ENCODE peak calls at places on chromosomes 5 and 9, in six cellular contexts. One of them, this sample, is unnamed.

GRCh38 chr9:78424299-78424698 is 127.4 kb downstream of the PSAT1 start:
- DNase-seq in AG09309: no peak
- DNase-seq in AG04450: no peak
- DNase-seq in fibroblast of lung: no peak
- DNase-seq in lung: no peak
- DNase-seq in neural progenitor cell: no peak
- DNase-seq in this sample: no peak

GRCh38 chr5:150309101-150309897 is 6.6 kb upstream of the ARSI start:
- DNase-seq in AG09309: no peak
- DNase-seq in AG04450: no peak
- DNase-seq in fibroblast of lung: no peak
- DNase-seq in lung: no peak
- DNase-seq in neural progenitor cell: peak
- DNase-seq in this sample: no peak

GRCh38 chr9:114221706-114222465 is 66.5 kb downstream of the COL27A1 start:
- DNase-seq in AG09309: no peak
- DNase-seq in AG04450: no peak
- DNase-seq in fibroblast of lung: peak
- DNase-seq in lung: no peak
- DNase-seq in neural progenitor cell: no peak
- DNase-seq in this sample: no peak

GRCh38 chr5:92927291-92927778 is 653.7 kb downstream of the NR2F1-AS1 start:
- DNase-seq in AG09309: no peak
- DNase-seq in AG04450: no peak
- DNase-seq in fibroblast of lung: peak
- DNase-seq in lung: no peak
- DNase-seq in neural progenitor cell: peak
- DNase-seq in this sample: no peak

GRCh38 chr9:127177682-127178265 is 55.3 kb upstream of the ANGPTL2 start:
- DNase-seq in AG09309: no peak
- DNase-seq in AG04450: no peak
- DNase-seq in fibroblast of lung: no peak
- DNase-seq in lung: no peak
- DNase-seq in neural progenitor cell: no peak
- DNase-seq in this sample: no peak

GRCh38 chr9:136016221-136016881 is 55.2 kb upstream of the UBAC1 start:
- DNase-seq in AG09309: no peak
- DNase-seq in AG04450: no peak
- DNase-seq in fibroblast of lung: no peak
- DNase-seq in lung: no peak
- DNase-seq in neural progenitor cell: no peak
- DNase-seq in this sample: no peak

GRCh38 chr5:173299820-173300219 is 28.4 kb downstream of the STC2 start:
- DNase-seq in AG09309: no peak
- DNase-seq in AG04450: no peak
- DNase-seq in fibroblast of lung: no peak
- DNase-seq in lung: no peak
- DNase-seq in neural progenitor cell: no peak
- DNase-seq in this sample: no peak

GRCh38 chr9:126069400-126069955 is 257.2 kb upstream of the MVB12B start:
- DNase-seq in AG09309: no peak
- DNase-seq in AG04450: no peak
- DNase-seq in fibroblast of lung: no peak
- DNase-seq in lung: no peak
- DNase-seq in neural progenitor cell: peak
- DNase-seq in this sample: no peak

GRCh38 chr9:130634191-130634768 is 30.1 kb upstream of the PRDM12 start:
- DNase-seq in AG09309: no peak
- DNase-seq in AG04450: no peak
- DNase-seq in fibroblast of lung: no peak
- DNase-seq in lung: no peak
- DNase-seq in neural progenitor cell: no peak
- DNase-seq in this sample: no peak

GRCh38 chr9:89969881-89970639 is 365.2 kb downstream of the GADD45G start:
- DNase-seq in AG09309: no peak
- DNase-seq in AG04450: no peak
- DNase-seq in fibroblast of lung: no peak
- DNase-seq in lung: no peak
- DNase-seq in neural progenitor cell: no peak
- DNase-seq in this sample: no peak

GRCh38 chr5:150879358-150879757 is 25.4 kb downstream of the ZNF300 start:
- DNase-seq in AG09309: no peak
- DNase-seq in AG04450: no peak
- DNase-seq in fibroblast of lung: peak
- DNase-seq in lung: no peak
- DNase-seq in neural progenitor cell: no peak
- DNase-seq in this sample: no peak

GRCh38 chr9:114629563-114630090 is 18.5 kb downstream of the TMEM268 start:
- DNase-seq in AG09309: no peak
- DNase-seq in AG04450: no peak
- DNase-seq in fibroblast of lung: no peak
- DNase-seq in lung: no peak
- DNase-seq in neural progenitor cell: no peak
- DNase-seq in this sample: no peak

GRCh38 chr9:132346177-132346576 is 8.6 kb downstream of the SETX start:
- DNase-seq in AG09309: no peak
- DNase-seq in AG04450: no peak
- DNase-seq in fibroblast of lung: no peak
- DNase-seq in lung: no peak
- DNase-seq in neural progenitor cell: no peak
- DNase-seq in this sample: no peak

GRCh38 chr5:92637960-92638359 is 943.1 kb downstream of the NR2F1-AS1 start:
- DNase-seq in AG09309: no peak
- DNase-seq in AG04450: no peak
- DNase-seq in fibroblast of lung: no peak
- DNase-seq in lung: no peak
- DNase-seq in neural progenitor cell: no peak
- DNase-seq in this sample: no peak

GRCh38 chr5:151257731-151258715 is 5.0 kb downstream of the GM2A start:
- DNase-seq in AG09309: no peak
- DNase-seq in AG04450: no peak
- DNase-seq in fibroblast of lung: peak
- DNase-seq in lung: no peak
- DNase-seq in neural progenitor cell: no peak
- DNase-seq in this sample: no peak

GRCh38 chr9:5442400-5443011 is 4.8 kb upstream of the PLGRKT start:
- DNase-seq in AG09309: peak
- DNase-seq in AG04450: no peak
- DNase-seq in fibroblast of lung: peak
- DNase-seq in lung: no peak
- DNase-seq in neural progenitor cell: peak
- DNase-seq in this sample: peak

GRCh38 chr5:134525687-134526482 is 415 bp downstream of the JADE2 start:
- DNase-seq in AG09309: no peak
- DNase-seq in AG04450: peak
- DNase-seq in fibroblast of lung: peak
- DNase-seq in lung: peak
- DNase-seq in neural progenitor cell: peak
- DNase-seq in this sample: no peak

GRCh38 chr9:128169492-128169891 is 9.4 kb downstream of the BBLN start:
- DNase-seq in AG09309: no peak
- DNase-seq in AG04450: no peak
- DNase-seq in fibroblast of lung: no peak
- DNase-seq in lung: no peak
- DNase-seq in neural progenitor cell: no peak
- DNase-seq in this sample: no peak

GRCh38 chr5:37490411-37490810 is 111.3 kb downstream of the WDR70 start:
- DNase-seq in AG09309: no peak
- DNase-seq in AG04450: no peak
- DNase-seq in fibroblast of lung: no peak
- DNase-seq in lung: no peak
- DNase-seq in neural progenitor cell: no peak
- DNase-seq in this sample: no peak

GRCh38 chr9:94919376-94920098 is 193.0 kb downstream of the AOPEP start:
- DNase-seq in AG09309: no peak
- DNase-seq in AG04450: peak
- DNase-seq in fibroblast of lung: peak
- DNase-seq in lung: no peak
- DNase-seq in neural progenitor cell: no peak
- DNase-seq in this sample: no peak

GRCh38 chr9:69951411-69951810 is 92.2 kb upstream of the MAMDC2 start:
- DNase-seq in AG09309: peak
- DNase-seq in AG04450: peak
- DNase-seq in fibroblast of lung: peak
- DNase-seq in lung: no peak
- DNase-seq in neural progenitor cell: no peak
- DNase-seq in this sample: peak

GRCh38 chr5:56814963-56815656 is at the start of gene MAP3K1:
- DNase-seq in AG09309: no peak
- DNase-seq in AG04450: no peak
- DNase-seq in fibroblast of lung: peak
- DNase-seq in lung: peak
- DNase-seq in neural progenitor cell: peak
- DNase-seq in this sample: peak

GRCh38 chr9:87958591-87958990 is 15.7 kb downstream of the CDK20 start:
- DNase-seq in AG09309: no peak
- DNase-seq in AG04450: no peak
- DNase-seq in fibroblast of lung: no peak
- DNase-seq in lung: no peak
- DNase-seq in neural progenitor cell: no peak
- DNase-seq in this sample: no peak

GRCh38 chr5:78511116-78511906 is 137.3 kb downstream of the LHFPL2 start:
- DNase-seq in AG09309: no peak
- DNase-seq in AG04450: no peak
- DNase-seq in fibroblast of lung: no peak
- DNase-seq in lung: no peak
- DNase-seq in neural progenitor cell: no peak
- DNase-seq in this sample: no peak

GRCh38 chr5:168315991-168316578 is 24.6 kb downstream of the WWC1 start:
- DNase-seq in AG09309: no peak
- DNase-seq in AG04450: no peak
- DNase-seq in fibroblast of lung: no peak
- DNase-seq in lung: peak
- DNase-seq in neural progenitor cell: no peak
- DNase-seq in this sample: no peak

GRCh38 chr5:55540525-55540924 is 5.8 kb upstream of the PLPP1 start:
- DNase-seq in AG09309: no peak
- DNase-seq in AG04450: no peak
- DNase-seq in fibroblast of lung: no peak
- DNase-seq in lung: no peak
- DNase-seq in neural progenitor cell: no peak
- DNase-seq in this sample: no peak

GRCh38 chr5:131952286-131952857 is 6.9 kb upstream of the MEIKIN start:
- DNase-seq in AG09309: no peak
- DNase-seq in AG04450: no peak
- DNase-seq in fibroblast of lung: no peak
- DNase-seq in lung: no peak
- DNase-seq in neural progenitor cell: no peak
- DNase-seq in this sample: peak

GRCh38 chr9:129685220-129685932 is 19.9 kb downstream of the PRRX2 start:
- DNase-seq in AG09309: no peak
- DNase-seq in AG04450: no peak
- DNase-seq in fibroblast of lung: peak
- DNase-seq in lung: no peak
- DNase-seq in neural progenitor cell: no peak
- DNase-seq in this sample: no peak

GRCh38 chr9:106875548-106875947 is 12.6 kb downstream of the ZNF462 start:
- DNase-seq in AG09309: no peak
- DNase-seq in AG04450: no peak
- DNase-seq in fibroblast of lung: no peak
- DNase-seq in lung: no peak
- DNase-seq in neural progenitor cell: no peak
- DNase-seq in this sample: no peak

GRCh38 chr5:168042284-168043080 is 249.0 kb upstream of the WWC1 start:
- DNase-seq in AG09309: no peak
- DNase-seq in AG04450: no peak
- DNase-seq in fibroblast of lung: peak
- DNase-seq in lung: no peak
- DNase-seq in neural progenitor cell: no peak
- DNase-seq in this sample: no peak

GRCh38 chr5:94196959-94197358 is 421.4 kb downstream of the KIAA0825 start:
- DNase-seq in AG09309: no peak
- DNase-seq in AG04450: no peak
- DNase-seq in fibroblast of lung: peak
- DNase-seq in lung: no peak
- DNase-seq in neural progenitor cell: no peak
- DNase-seq in this sample: no peak

GRCh38 chr9:86359480-86359879 is 5.3 kb upstream of the TUT7 start:
- DNase-seq in AG09309: no peak
- DNase-seq in AG04450: no peak
- DNase-seq in fibroblast of lung: no peak
- DNase-seq in lung: no peak
- DNase-seq in neural progenitor cell: no peak
- DNase-seq in this sample: no peak

GRCh38 chr5:108822211-108822947 is 74.7 kb downstream of the FER start:
- DNase-seq in AG09309: no peak
- DNase-seq in AG04450: no peak
- DNase-seq in fibroblast of lung: no peak
- DNase-seq in lung: no peak
- DNase-seq in neural progenitor cell: no peak
- DNase-seq in this sample: no peak
- TF ChIP-seq CTCF in AG09309: no peak
- TF ChIP-seq CTCF in AG04450: no peak
- TF ChIP-seq CTCF in fibroblast of lung: no peak
- TF ChIP-seq CTCF in lung: no peak
- TF ChIP-seq CTCF in neural progenitor cell: no peak
- TF ChIP-seq CTCF in this sample: no peak

GRCh38 chr5:541888-542692 is 17.8 kb upstream of the SLC9A3 start:
- DNase-seq in AG09309: no peak
- DNase-seq in AG04450: no peak
- DNase-seq in fibroblast of lung: no peak
- DNase-seq in lung: no peak
- DNase-seq in neural progenitor cell: no peak
- DNase-seq in this sample: no peak
- H3K4me3 ChIP-seq in AG09309: no peak
- H3K4me3 ChIP-seq in AG04450: no peak
- H3K4me3 ChIP-seq in fibroblast of lung: no peak
- H3K4me3 ChIP-seq in lung: no peak
- H3K4me3 ChIP-seq in neural progenitor cell: no peak
- H3K4me3 ChIP-seq in this sample: no peak

GRCh38 chr9:37511006-37511714 is 25.4 kb downstream of the POLR1E start:
- DNase-seq in AG09309: no peak
- DNase-seq in AG04450: no peak
- DNase-seq in fibroblast of lung: no peak
- DNase-seq in lung: no peak
- DNase-seq in neural progenitor cell: peak
- DNase-seq in this sample: no peak
- TF ChIP-seq CTCF in AG09309: peak
- TF ChIP-seq CTCF in AG04450: peak
- TF ChIP-seq CTCF in fibroblast of lung: no peak
- TF ChIP-seq CTCF in lung: no peak
- TF ChIP-seq CTCF in neural progenitor cell: peak
- TF ChIP-seq CTCF in this sample: peak

DNA sequence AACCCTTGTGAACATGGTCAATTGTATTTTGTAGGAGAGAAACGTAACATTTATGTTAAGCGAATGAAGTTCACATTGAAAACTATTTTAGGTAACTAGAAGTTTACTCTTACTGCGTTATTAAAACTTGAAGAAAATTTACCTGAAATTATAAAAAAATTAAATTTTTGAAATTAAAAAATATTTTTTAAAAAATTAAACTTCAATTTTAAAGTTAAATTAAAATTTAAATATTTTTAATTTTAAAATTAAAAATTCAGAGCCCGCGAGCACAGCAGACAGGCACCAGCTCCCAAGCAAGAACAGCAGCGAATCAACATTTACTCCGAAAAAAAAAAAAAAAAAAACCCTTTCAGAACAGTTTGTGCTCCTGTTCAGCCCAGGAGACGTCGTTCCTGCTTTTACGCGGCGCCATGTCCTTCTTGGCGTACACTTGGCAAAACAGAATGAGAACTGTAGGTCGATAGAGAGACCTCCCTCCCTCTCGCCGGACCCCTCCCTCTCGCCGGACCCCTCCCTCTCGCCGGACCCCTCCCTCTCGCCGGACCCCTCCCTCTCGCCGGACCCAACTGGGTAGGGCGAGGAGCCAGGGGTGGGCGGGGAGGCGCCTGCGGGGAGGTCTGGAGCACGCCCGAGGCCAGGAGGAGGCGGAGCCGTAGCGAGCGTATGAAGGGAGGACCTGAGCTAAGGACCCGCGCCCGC is 235.9 kb downstream of the ROR2 start:
- DNase-seq in AG09309: no peak
- DNase-seq in AG04450: peak
- DNase-seq in fibroblast of lung: peak
- DNase-seq in lung: peak
- DNase-seq in neural progenitor cell: peak
- DNase-seq in this sample: no peak
- H3K4me3 ChIP-seq in AG09309: peak
- H3K4me3 ChIP-seq in AG04450: peak
- H3K4me3 ChIP-seq in fibroblast of lung: peak
- H3K4me3 ChIP-seq in lung: no peak
- H3K4me3 ChIP-seq in neural progenitor cell: peak
- H3K4me3 ChIP-seq in this sample: peak

This sample was measured in HFF-Myc.